ENCODE peak calls at places on chromosome X, in ten cellular contexts. S, M, I, F, O, D, W, E, A and R are unnamed samples.

GRCh38 chrX:34521563-34521962 is 135.5 kb downstream of the TMEM47 start:
- DNase-seq in S (peak), M (no peak), I (no peak), F (no peak), O (peak), D (no peak), W (no peak), E (no peak), A (no peak), R (no peak)

GRCh38 chrX:118519411-118520205 is 24.0 kb downstream of the DOCK11 start:
- DNase-seq in S (peak), M (no peak), I (peak), F (no peak), O (peak), D (no peak), W (no peak), E (no peak), A (no peak), R (no peak)

GRCh38 chrX:141341341-141341740 is 99.0 kb upstream of the SPANXC start:
- DNase-seq in S (peak), M (no peak), I (peak), F (no peak), O (peak), D (no peak), W (peak), E (no peak), A (peak), R (no peak)

GRCh38 chrX:15930585-15930984 is 76.0 kb upstream of the AP1S2 start:
- DNase-seq in S (peak), M (no peak), I (peak), F (no peak), O (peak), D (no peak), W (no peak), E (no peak), A (peak), R (no peak)

GRCh38 chrX:148902581-148902980 is 402.2 kb downstream of the AFF2 start:
- DNase-seq in S (no peak), M (no peak), I (no peak), F (no peak), O (no peak), D (no peak), W (no peak), E (no peak), A (no peak), R (no peak)

GRCh38 chrX:151870603-151871002 is 42.1 kb upstream of the MAGEA4 start:
- DNase-seq in S (peak), M (no peak), I (peak), F (no peak), O (peak), D (peak), W (peak), E (no peak), A (peak), R (no peak)

GRCh38 chrX:124507276-124507675 is 160.9 kb downstream of the SH2D1A start:
- DNase-seq in S (no peak), M (no peak), I (no peak), F (no peak), O (peak), D (no peak), W (no peak), E (no peak), A (no peak), R (no peak)

GRCh38 chrX:17634542-17635207 is 102.6 kb upstream of the SCML1 start:
- DNase-seq in S (no peak), M (no peak), I (no peak), F (no peak), O (no peak), D (no peak), W (no peak), E (no peak), A (no peak), R (no peak)

GRCh38 chrX:9593756-9594155 is 128.9 kb downstream of the TBL1X start:
- DNase-seq in S (no peak), M (no peak), I (no peak), F (no peak), O (no peak), D (no peak), W (no peak), E (no peak), A (no peak), R (no peak)

GRCh38 chrX:67545772-67546495 is 2.1 kb downstream of the AR start:
- DNase-seq in S (peak), M (peak), I (no peak), F (peak), O (peak), D (no peak), W (no peak), E (peak), A (no peak), R (peak)

GRCh38 chrX:115268421-115268820 is 21.1 kb upstream of the LUZP4 start:
- DNase-seq in S (peak), M (no peak), I (peak), F (no peak), O (peak), D (no peak), W (no peak), E (no peak), A (no peak), R (no peak)

GRCh38 chrX:65999563-66000148 is 40.2 kb downstream of the VSIG4 start:
- DNase-seq in S (no peak), M (no peak), I (no peak), F (no peak), O (no peak), D (no peak), W (no peak), E (no peak), A (no peak), R (no peak)

GRCh38 chrX:123422875-123423274 is 238.8 kb downstream of the GRIA3 start:
- DNase-seq in S (peak), M (no peak), I (peak), F (peak), O (peak), D (no peak), W (peak), E (no peak), A (no peak), R (no peak)

GRCh38 chrX:145673851-145674250 is 143.8 kb upstream of the SLITRK2 start:
- DNase-seq in S (no peak), M (no peak), I (no peak), F (no peak), O (no peak), D (no peak), W (no peak), E (no peak), A (no peak), R (no peak)

GRCh38 chrX:151396042-151396826 is 772 bp upstream of the VMA21 start:
- DNase-seq in S (peak), M (peak), I (no peak), F (no peak), O (peak), D (peak), W (peak), E (no peak), A (peak), R (no peak)

GRCh38 chrX:37686348-37686736 is 751 bp downstream of the XK start:
- DNase-seq in S (no peak), M (no peak), I (no peak), F (no peak), O (no peak), D (no peak), W (no peak), E (no peak), A (no peak), R (no peak)

GRCh38 chrX:30301977-30302376 is 7.2 kb downstream of the NR0B1 start:
- DNase-seq in S (peak), M (no peak), I (peak), F (peak), O (peak), D (no peak), W (peak), E (no peak), A (no peak), R (no peak)

GRCh38 chrX:132480581-132481203 is 8.1 kb downstream of the MBNL3 start:
- DNase-seq in S (peak), M (no peak), I (peak), F (peak), O (peak), D (peak), W (no peak), E (peak), A (peak), R (no peak)

GRCh38 chrX:150887906-150888465 is 10.5 kb downstream of the CD99L2 start:
- DNase-seq in S (peak), M (no peak), I (no peak), F (no peak), O (peak), D (peak), W (peak), E (no peak), A (no peak), R (no peak)

GRCh38 chrX:650274-650673 is 19.7 kb downstream of the SHOX start:
- DNase-seq in S (no peak), M (no peak), I (no peak), F (no peak), O (no peak), D (no peak), W (no peak), E (peak), A (no peak), R (no peak)

GRCh38 chrX:40469316-40469715 is 111.5 kb upstream of the ATP6AP2 start:
- DNase-seq in S (no peak), M (no peak), I (no peak), F (no peak), O (no peak), D (no peak), W (no peak), E (no peak), A (no peak), R (no peak)

GRCh38 chrX:20231598-20231997 is 35.1 kb downstream of the RPS6KA3 start:
- DNase-seq in S (no peak), M (no peak), I (no peak), F (no peak), O (no peak), D (no peak), W (no peak), E (no peak), A (no peak), R (no peak)

GRCh38 chrX:27599928-27600327 is 9.8 kb downstream of the DCAF8L2 start:
- DNase-seq in S (peak), M (no peak), I (peak), F (no peak), O (peak), D (no peak), W (no peak), E (no peak), A (no peak), R (no peak)

GRCh38 chrX:38561951-38562719 is 793 bp downstream of the TSPAN7 start:
- DNase-seq in S (no peak), M (peak), I (no peak), F (peak), O (no peak), D (no peak), W (no peak), E (peak), A (no peak), R (peak)

GRCh38 chrX:134431894-134432293 is 28.1 kb upstream of the HPRT1 start:
- DNase-seq in S (peak), M (no peak), I (peak), F (no peak), O (peak), D (peak), W (peak), E (no peak), A (peak), R (no peak)

GRCh38 chrX:118271770-118272169 is 74.1 kb upstream of the WDR44 start:
- DNase-seq in S (peak), M (no peak), I (peak), F (no peak), O (peak), D (peak), W (peak), E (no peak), A (no peak), R (no peak)

GRCh38 chrX:34654939-34655338 is 2.1 kb downstream of the TMEM47 start:
- DNase-seq in S (peak), M (no peak), I (peak), F (no peak), O (no peak), D (no peak), W (no peak), E (no peak), A (no peak), R (no peak)

GRCh38 chrX:2385224-2385623 is 115.6 kb downstream of the DHRSX start:
- DNase-seq in S (peak), M (no peak), I (peak), F (no peak), O (peak), D (no peak), W (peak), E (no peak), A (peak), R (no peak)

GRCh38 chrX:151359931-151360871 is 36.8 kb upstream of the VMA21 start:
- DNase-seq in S (peak), M (no peak), I (peak), F (peak), O (no peak), D (no peak), W (no peak), E (peak), A (no peak), R (no peak)

GRCh38 chrX:10729000-10729399 is 108.6 kb upstream of the MID1 start:
- DNase-seq in S (no peak), M (no peak), I (no peak), F (no peak), O (no peak), D (no peak), W (no peak), E (no peak), A (no peak), R (no peak)

GRCh38 chrX:10722804-10723364 is 102.5 kb upstream of the MID1 start:
- DNase-seq in S (peak), M (no peak), I (peak), F (peak), O (peak), D (peak), W (peak), E (no peak), A (peak), R (no peak)

GRCh38 chrX:10726647-10727046 is 106.3 kb upstream of the MID1 start:
- DNase-seq in S (peak), M (no peak), I (peak), F (no peak), O (peak), D (no peak), W (peak), E (no peak), A (peak), R (no peak)

GRCh38 chrX:10725071-10725470 is 104.7 kb upstream of the MID1 start:
- DNase-seq in S (peak), M (no peak), I (no peak), F (no peak), O (no peak), D (no peak), W (no peak), E (no peak), A (no peak), R (no peak)
- TF ChIP-seq CTCF in S (peak), M (peak), I (peak), F (peak), O (peak), D (no peak), W (peak), E (no peak), A (no peak), R (peak)

DNA sequence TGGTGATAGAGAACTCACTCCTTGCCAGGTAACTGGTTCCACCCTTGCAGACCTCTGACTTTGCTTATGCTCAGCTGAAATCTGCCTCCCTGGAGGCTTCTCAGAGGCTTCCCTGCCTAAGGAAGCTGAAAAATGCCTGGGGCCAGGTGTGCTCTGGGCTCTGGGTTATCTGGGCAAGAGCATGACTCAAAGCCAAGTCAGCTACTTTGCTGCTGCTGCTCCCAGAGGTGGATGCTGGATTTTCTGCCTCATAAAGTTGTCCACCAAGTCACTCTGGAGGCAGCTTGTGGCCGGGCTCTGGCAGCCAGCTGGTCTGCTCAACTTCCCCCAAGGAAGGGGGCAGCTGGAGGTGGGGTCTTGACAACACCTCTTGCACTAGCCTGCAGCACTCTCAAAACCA is 132.7 kb downstream of the PJA1 start:
- DNase-seq in S (no peak), M (no peak), I (no peak), F (no peak), O (no peak), D (no peak), W (no peak), E (no peak), A (no peak), R (no peak)
- TF ChIP-seq CTCF in S (no peak), M (no peak), I (no peak), F (no peak), O (no peak), D (no peak), W (no peak), E (no peak), A (no peak), R (no peak)

DNA sequence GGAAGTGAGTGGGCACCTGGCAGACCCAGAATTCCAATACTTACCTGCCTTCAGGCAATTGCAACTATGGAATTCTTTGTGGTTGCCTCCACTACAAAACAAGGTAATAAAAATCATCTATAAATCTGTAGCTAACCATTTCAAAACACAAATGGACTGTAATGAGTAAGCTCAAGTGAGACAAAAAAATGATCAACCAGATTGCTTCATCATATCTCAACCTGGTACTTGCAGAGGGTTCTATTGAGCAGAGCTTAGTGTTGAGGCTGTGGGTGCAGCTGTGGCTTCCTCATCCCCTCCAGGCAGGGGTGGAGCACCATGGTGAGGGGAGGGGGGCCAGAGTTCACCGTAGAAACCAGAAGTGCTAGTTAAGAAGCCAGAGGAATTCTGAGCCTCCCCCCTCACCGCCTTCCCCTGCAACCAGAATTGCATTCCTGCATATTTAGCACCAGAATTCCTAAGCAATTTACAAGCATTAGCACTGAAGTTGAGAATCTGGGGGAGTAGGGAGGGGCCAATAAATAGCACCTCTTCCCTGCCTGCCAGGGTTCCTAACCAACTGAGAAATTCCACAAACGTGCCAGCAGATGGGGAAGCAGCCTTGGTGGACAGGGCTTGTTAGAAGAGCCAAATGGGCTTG is 11.5 kb downstream of the CTAG1A start:
- DNase-seq in S (peak), M (no peak), I (peak), F (peak), O (no peak), D (no peak), W (peak), E (no peak), A (peak), R (peak)
- TF ChIP-seq CTCF in S (no peak), M (no peak), I (no peak), F (no peak), O (no peak), D (no peak), W (no peak), E (no peak), A (no peak), R (peak)

GRCh38 chrX:46485897-46486296 is 59.3 kb downstream of the ZNF674 start:
- DNase-seq in S (no peak), M (no peak), I (no peak), F (no peak), O (no peak), D (no peak), W (no peak), E (no peak), A (no peak), R (no peak)
- TF ChIP-seq CTCF in S (no peak), M (no peak), I (no peak), F (no peak), O (no peak), D (no peak), W (no peak), E (no peak), A (no peak), R (no peak)

GRCh38 chrX:49760288-49760885 is 64.6 kb upstream of the PAGE1 start:
- DNase-seq in S (no peak), M (no peak), I (no peak), F (no peak), O (no peak), D (no peak), W (no peak), E (no peak), A (no peak), R (no peak)
- TF ChIP-seq CTCF in S (no peak), M (no peak), I (no peak), F (no peak), O (no peak), D (no peak), W (no peak), E (no peak), A (no peak), R (no peak)

DNA sequence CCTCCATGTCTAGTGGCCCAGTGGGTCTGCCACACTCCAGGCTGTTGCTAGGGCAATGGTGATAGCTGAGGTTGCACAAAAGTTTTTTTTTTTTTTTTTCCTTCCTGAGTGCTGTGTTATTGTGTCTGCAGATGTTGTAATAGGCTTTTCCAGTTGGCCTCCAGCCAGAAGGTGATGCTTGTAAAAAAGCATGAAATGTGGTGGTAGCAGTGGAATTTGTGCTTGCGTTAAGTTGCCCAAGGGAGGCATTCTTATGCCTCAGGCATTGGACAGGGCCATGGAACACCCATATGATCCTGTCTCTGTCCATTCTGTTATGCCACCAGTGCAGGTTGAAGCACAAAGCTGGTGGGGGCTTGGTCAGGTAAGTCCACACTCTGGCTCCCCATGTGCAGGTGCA is 660.5 kb upstream of the SPANXN1 start:
- DNase-seq in S (peak), M (no peak), I (peak), F (no peak), O (peak), D (no peak), W (no peak), E (peak), A (peak), R (peak)
- TF ChIP-seq CTCF in S (no peak), M (no peak), I (no peak), F (no peak), O (no peak), D (no peak), W (no peak), E (no peak), A (no peak), R (no peak)

GRCh38 chrX:45479835-45480422 is 279.3 kb upstream of the DIPK2B start:
- DNase-seq in S (peak), M (no peak), I (peak), F (no peak), O (peak), D (peak), W (peak), E (no peak), A (peak), R (no peak)
- TF ChIP-seq CTCF in S (no peak), M (no peak), I (no peak), F (no peak), O (no peak), D (no peak), W (no peak), E (no peak), A (no peak), R (no peak)